ENCODE peak calls at places on chromosome 3, in seven cellular contexts. X, L, Y, K, T, R and P are unnamed samples.

GRCh38 chr3:99544819-99545281 is 93.5 kb upstream of the COL8A1 start:
- DNase-seq in X (no peak), L (no peak), Y (no peak), K (peak; percentile 23), T (no peak), R (peak; percentile 44), P (peak; percentile 60)

GRCh38 chr3:185978516-185978915 is 40.7 kb upstream of the TRA2B start:
- DNase-seq in X (no peak), L (no peak), Y (no peak), K (no peak), T (no peak), R (no peak), P (no peak)

GRCh38 chr3:10974131-10974530 is 18.4 kb upstream of the SLC6A1 start:
- DNase-seq in X (no peak), L (no peak), Y (no peak), K (no peak), T (no peak), R (no peak), P (no peak)

GRCh38 chr3:56145410-56145809 is 322.9 kb downstream of the ERC2 start:
- DNase-seq in X (no peak), L (no peak), Y (no peak), K (no peak), T (no peak), R (no peak), P (no peak)

GRCh38 chr3:77931272-77932009 is 891.5 kb downstream of the ROBO2 start:
- DNase-seq in X (no peak), L (no peak), Y (no peak), K (no peak), T (no peak), R (no peak), P (no peak)

GRCh38 chr3:97658670-97659285 is 105.8 kb upstream of the ARL6 start:
- DNase-seq in X (no peak), L (peak; percentile 56), Y (no peak), K (no peak), T (no peak), R (no peak), P (no peak)

GRCh38 chr3:174620138-174620537 is 239.0 kb upstream of the NAALADL2 start:
- DNase-seq in X (no peak), L (no peak), Y (no peak), K (no peak), T (no peak), R (no peak), P (no peak)

GRCh38 chr3:134600685-134601502 is 49.9 kb downstream of the KY start:
- DNase-seq in X (no peak), L (peak; percentile 86), Y (peak; percentile 56), K (peak; percentile 49), T (no peak), R (peak; percentile 65), P (peak; percentile 50)

GRCh38 chr3:177827517-177828249 is 630.4 kb upstream of the TBL1XR1 start:
- DNase-seq in X (no peak), L (no peak), Y (no peak), K (no peak), T (no peak), R (no peak), P (peak; percentile 73)

GRCh38 chr3:14803101-14803980 is 15.4 kb upstream of the FGD5 start:
- DNase-seq in X (no peak), L (no peak), Y (no peak), K (peak; percentile 28), T (no peak), R (no peak), P (peak; percentile 5)

GRCh38 chr3:122513386-122514122 is 1.2 kb downstream of the KPNA1 start:
- DNase-seq in X (no peak), L (no peak), Y (no peak), K (no peak), T (no peak), R (no peak), P (no peak)

GRCh38 chr3:61683409-61684261 is 122.3 kb downstream of the PTPRG start:
- DNase-seq in X (no peak), L (no peak), Y (no peak), K (no peak), T (no peak), R (no peak), P (no peak)

DNA sequence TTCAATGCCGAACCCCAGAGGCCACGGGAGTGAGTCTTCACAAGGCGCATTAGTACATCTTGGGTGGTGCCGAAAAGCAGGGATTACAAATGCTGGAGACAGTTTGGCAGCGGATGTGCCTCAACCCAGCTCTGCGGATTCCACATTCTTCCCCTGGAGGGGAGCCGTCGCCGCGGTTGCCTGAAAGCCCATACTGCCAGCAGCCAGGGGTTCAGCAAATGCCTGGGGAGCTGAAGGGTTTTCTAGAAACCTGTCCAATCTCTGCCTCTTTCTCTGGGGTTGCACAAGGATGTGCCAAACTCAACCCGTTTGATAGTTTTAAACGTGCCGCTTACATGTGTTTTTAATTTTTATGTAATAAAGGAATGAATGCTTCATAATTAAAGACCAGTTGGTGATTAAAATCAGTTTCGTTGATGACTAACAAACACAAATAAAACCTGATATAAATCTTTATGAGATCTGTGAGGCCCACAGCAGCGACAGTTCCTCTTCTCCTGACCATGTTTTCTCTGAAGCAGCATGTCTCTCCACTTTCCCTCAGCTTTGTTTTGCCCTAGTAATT is 74.6 kb upstream of the LEKR1 start:
- DNase-seq in X (no peak), L (peak; percentile 55), Y (no peak), K (peak; percentile 31), T (peak; percentile 85), R (peak; percentile 50), P (peak; percentile 88)
- H3K4me3 ChIP-seq in X (peak overlapping the region; percentile 60), L (no peak overlapping the region), Y (no peak overlapping the region), K (peak overlapping the region; percentile 34), T (peak overlapping the region; percentile 20), R (no peak overlapping the region), P (no peak overlapping the region)

GRCh38 chr3:58690490-58690889 is 23.9 kb upstream of the FAM3D start:
- DNase-seq in X (no peak), L (no peak), Y (no peak), K (no peak), T (no peak), R (no peak), P (no peak)
- H3K27me3 ChIP-seq in X (no peaks in the 10 kb centered on the region), L (no peaks in the 10 kb centered on the region), Y (no peaks in the 10 kb centered on the region), K (peaks cover 33% of the 10 kb centered on the region), T (peaks cover 3% of the 10 kb centered on the region), R (no peaks in the 10 kb centered on the region), P (no peaks in the 10 kb centered on the region)

GRCh38 chr3:71303627-71304260 is 279.8 kb downstream of the FOXP1 start:
- DNase-seq in X (no peak), L (peak; percentile 22), Y (no peak), K (no peak), T (no peak), R (no peak), P (no peak)
- H3K4me3 ChIP-seq in X (no peak overlapping the region), L (peak overlapping the region; percentile 40), Y (peak overlapping the region; percentile 73), K (no peak overlapping the region), T (no peak overlapping the region), R (peak overlapping the region; percentile 54), P (no peak overlapping the region)

DNA sequence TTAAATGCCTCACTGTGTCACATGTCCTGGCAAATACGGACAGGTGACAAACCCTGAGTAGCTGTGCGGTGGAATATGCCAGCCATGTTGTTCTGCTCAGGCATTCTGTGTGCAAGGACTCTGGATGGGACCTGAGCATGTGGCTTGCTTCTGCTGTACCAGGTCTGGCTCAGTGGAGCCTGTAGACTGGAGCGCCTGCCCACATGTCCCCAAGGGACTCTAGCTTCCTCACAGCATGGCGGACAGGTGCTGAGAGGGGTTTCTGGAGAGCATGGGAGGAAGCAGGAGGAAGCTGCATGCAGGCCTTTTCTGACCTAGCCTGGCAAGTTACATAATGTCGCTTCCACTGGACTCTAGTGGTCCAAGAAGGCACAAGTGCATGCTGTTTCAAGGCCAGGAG is 96.3 kb downstream of the PLXNA1 start:
- DNase-seq in X (no peak), L (no peak), Y (no peak), K (no peak), T (no peak), R (no peak), P (no peak)
- H3K27me3 ChIP-seq in X (no peaks in the 10 kb centered on the region), L (no peaks in the 10 kb centered on the region), Y (no peaks in the 10 kb centered on the region), K (peaks cover 19% of the 10 kb centered on the region), T (no peaks in the 10 kb centered on the region), R (no peaks in the 10 kb centered on the region), P (no peaks in the 10 kb centered on the region)

DNA sequence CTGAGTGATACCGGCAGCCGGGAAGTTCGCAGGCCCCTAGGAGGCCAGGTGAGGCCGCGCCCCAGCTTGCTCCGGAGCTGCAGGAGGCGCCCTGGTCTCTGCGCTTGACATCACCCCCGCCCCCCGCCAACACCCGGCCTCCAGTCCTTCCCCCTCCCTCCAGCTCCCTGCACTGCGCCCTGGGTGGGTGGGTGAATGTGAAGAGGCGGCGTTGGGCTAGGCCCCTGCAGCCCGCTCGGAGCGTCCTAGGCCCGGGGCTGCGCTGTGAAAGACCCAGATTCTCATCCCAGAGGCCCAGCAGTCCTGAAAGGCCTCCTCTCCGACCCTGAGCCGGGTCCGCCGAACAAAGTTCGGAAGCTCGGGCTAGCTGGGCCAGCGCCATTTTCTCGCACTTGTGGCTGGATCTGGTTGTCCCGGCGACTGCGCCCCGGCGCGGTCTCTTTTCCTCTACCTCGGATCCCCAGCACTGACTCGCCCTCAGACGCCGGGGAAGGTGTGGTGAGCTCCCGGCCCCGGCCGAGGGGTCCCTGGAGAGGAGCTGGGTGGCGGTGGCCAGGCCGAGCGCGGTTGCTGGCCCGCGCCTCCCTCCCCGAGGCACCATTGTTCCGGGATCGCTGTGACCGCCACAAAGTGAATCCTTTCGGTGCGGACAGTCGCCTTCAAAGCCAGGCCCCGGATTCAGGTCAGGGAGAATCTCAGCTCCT is 12.9 kb downstream of the ZIC4 start:
- DNase-seq in X (no peak), L (peak; percentile 52), Y (no peak), K (no peak), T (no peak), R (no peak), P (no peak)
- H3K4me3 ChIP-seq in X (no peak overlapping the region), L (peak overlapping the region; percentile 32), Y (no peak overlapping the region), K (peak overlapping the region; percentile 60), T (peak overlapping the region; percentile 50), R (peak overlapping the region; percentile 13), P (peak overlapping the region; percentile 65)

GRCh38 chr3:155938409-155938808 is 68.0 kb downstream of the GMPS start:
- DNase-seq in X (no peak), L (no peak), Y (no peak), K (no peak), T (no peak), R (no peak), P (no peak)

DNA sequence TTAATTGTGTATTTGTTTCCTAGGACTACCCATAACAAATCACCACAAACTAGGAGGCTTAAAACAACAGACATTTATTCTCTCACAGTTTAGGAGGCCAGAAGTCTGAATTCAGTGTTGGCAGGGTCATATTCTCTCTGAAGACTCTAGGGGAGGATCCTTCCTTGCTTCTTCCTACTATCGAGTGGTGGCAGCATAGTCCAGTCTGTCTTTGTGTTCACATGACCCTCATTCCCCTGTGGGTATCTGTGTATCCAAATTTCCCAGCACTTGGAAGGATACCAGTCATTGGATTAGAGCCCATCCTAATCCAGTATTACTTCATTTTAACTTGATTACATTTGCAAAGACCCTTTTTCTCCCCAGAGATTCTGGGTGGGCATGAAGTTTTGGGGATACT is 63.8 kb downstream of the GMPS start:
- DNase-seq in X (no peak), L (no peak), Y (no peak), K (no peak), T (no peak), R (no peak), P (no peak)
- H3K27me3 ChIP-seq in X (no peaks in the 10 kb centered on the region), L (no peaks in the 10 kb centered on the region), Y (no peaks in the 10 kb centered on the region), K (no peaks in the 10 kb centered on the region), T (no peaks in the 10 kb centered on the region), R (no peaks in the 10 kb centered on the region), P (no peaks in the 10 kb centered on the region)

GRCh38 chr3:141388823-141389617 is 20.7 kb downstream of the ZBTB38 start:
- DNase-seq in X (no peak), L (no peak), Y (no peak), K (no peak), T (no peak), R (no peak), P (no peak)
- H3K4me3 ChIP-seq in X (peak overlapping the region; percentile 71), L (no peak overlapping the region), Y (peak overlapping the region; percentile 12), K (no peak overlapping the region), T (peak overlapping the region; percentile 40), R (no peak overlapping the region), P (no peak overlapping the region)